ENCODE peak calls at places on chromosomes 1 and 21, in four cellular contexts. I, B, P and R are unnamed samples.

GRCh38 chr1:21317035-21317689 is 26.9 kb upstream of the ECE1 start:
- DNase-seq in I (peak; percentile 82), B (peak; percentile 85), P (no peak), R (no peak)

GRCh38 chr1:202835548-202836072 is 24.9 kb downstream of the PCAT6 start:
- DNase-seq in I (no peak), B (no peak), P (no peak), R (no peak)

GRCh38 chr1:7401814-7402547 is 369.1 kb upstream of the VAMP3 start:
- DNase-seq in I (no peak), B (no peak), P (peak; percentile 65), R (peak; percentile 96)

GRCh38 chr1:14049965-14050364 is 350.0 kb downstream of the PRDM2 start:
- DNase-seq in I (no peak), B (no peak), P (no peak), R (no peak)

GRCh38 chr1:209353097-209353496 is 230.4 kb upstream of the CAMK1G start:
- DNase-seq in I (no peak), B (no peak), P (no peak), R (no peak)

GRCh38 chr1:162701286-162701685 is 69.0 kb downstream of the DDR2 start:
- DNase-seq in I (no peak), B (no peak), P (no peak), R (no peak)

GRCh38 chr1:231929311-231929710 is 302.7 kb downstream of the DISC1 start:
- DNase-seq in I (no peak), B (no peak), P (no peak), R (peak; percentile 89)

GRCh38 chr1:226443033-226443432 is 35.1 kb upstream of the PARP1 start:
- DNase-seq in I (no peak), B (no peak), P (no peak), R (no peak)

GRCh38 chr1:244161111-244161510 is 110.0 kb downstream of the ZBTB18 start:
- DNase-seq in I (no peak), B (no peak), P (no peak), R (no peak)

GRCh38 chr1:112513112-112513870 is 4.5 kb downstream of the WNT2B start:
- DNase-seq in I (no peak), B (no peak), P (no peak), R (no peak)

GRCh38 chr1:155002479-155003226 is at the start of gene ZBTB7B:
- DNase-seq in I (peak; percentile 54), B (peak; percentile 60), P (peak; percentile 64), R (no peak)

GRCh38 chr1:18954270-18955071 is 2.0 kb downstream of the IFFO2 start:
- DNase-seq in I (no peak), B (no peak), P (no peak), R (no peak)

GRCh38 chr1:150763631-150764223 is 1.9 kb downstream of the CTSS start:
- DNase-seq in I (no peak), B (no peak), P (no peak), R (no peak)

GRCh38 chr1:44061857-44062256 is 30.6 kb upstream of the SLC6A9 start:
- DNase-seq in I (no peak), B (no peak), P (no peak), R (no peak)

GRCh38 chr1:29975036-29975694 is 738.8 kb downstream of the PTPRU start:
- DNase-seq in I (no peak), B (no peak), P (peak; percentile 16), R (no peak)

GRCh38 chr1:214372092-214372491 is 91.1 kb downstream of the SMYD2 start:
- DNase-seq in I (no peak), B (no peak), P (no peak), R (no peak)

GRCh38 chr1:233341117-233341516 is 13.6 kb downstream of the MAP3K21 start:
- DNase-seq in I (no peak), B (no peak), P (no peak), R (no peak)

GRCh38 chr1:156025873-156026272 is 5.1 kb upstream of the SSR2 start:
- DNase-seq in I (no peak), B (no peak), P (no peak), R (no peak)

GRCh38 chr1:6770727-6771567 is 14.3 kb upstream of the CAMTA1 start:
- DNase-seq in I (no peak), B (no peak), P (peak; percentile 6), R (no peak)

GRCh38 chr1:76141898-76142297 is 67.4 kb downstream of the ST6GALNAC3 start:
- DNase-seq in I (no peak), B (no peak), P (no peak), R (no peak)

GRCh38 chr1:72498393-72498792 is 216.1 kb upstream of the NEGR1 start:
- DNase-seq in I (no peak), B (no peak), P (no peak), R (no peak)

GRCh38 chr1:71296551-71296950 is 215.7 kb upstream of the ZRANB2 start:
- DNase-seq in I (no peak), B (no peak), P (no peak), R (no peak)

GRCh38 chr1:156707486-156708244 is 2.3 kb upstream of the CRABP2 start:
- DNase-seq in I (no peak), B (peak; percentile 28), P (no peak), R (no peak)

GRCh38 chr1:220701974-220702373 is 11.8 kb downstream of the C1orf115 start:
- DNase-seq in I (no peak), B (no peak), P (no peak), R (no peak)

GRCh38 chr1:63042278-63042677 is 258.3 kb downstream of the ATG4C start:
- DNase-seq in I (no peak), B (no peak), P (no peak), R (no peak)

GRCh38 chr1:39653546-39654031 is 14.1 kb upstream of the HEYL start:
- DNase-seq in I (peak; percentile 96), B (peak; percentile 85), P (peak; percentile 74), R (peak; percentile 78)

GRCh38 chr1:100360790-100361232 is 8.5 kb downstream of the CDC14A start:
- DNase-seq in I (no peak), B (no peak), P (no peak), R (no peak)

GRCh38 chr1:22808186-22808845 is 97.7 kb downstream of the EPHB2 start:
- DNase-seq in I (no peak), B (peak; percentile 48), P (peak; percentile 29), R (no peak)

GRCh38 chr1:200526709-200527612 is 93.6 kb downstream of the KIF14 start:
- DNase-seq in I (no peak), B (no peak), P (no peak), R (no peak)

GRCh38 chr1:77925536-77925935 is 37.1 kb downstream of the NEXN start:
- DNase-seq in I (no peak), B (no peak), P (no peak), R (no peak)

GRCh38 chr1:197083474-197083873 is 16.4 kb upstream of the F13B start:
- DNase-seq in I (no peak), B (no peak), P (no peak), R (no peak)

GRCh38 chr21:44778983-44779382 is 22.6 kb downstream of the UBE2G2 start:
- DNase-seq in I (no peak), B (no peak), P (no peak), R (no peak)

GRCh38 chr1:9672444-9672843 is 20.9 kb downstream of the PIK3CD start:
- DNase-seq in I (no peak), B (no peak), P (no peak), R (no peak)

GRCh38 chr1:161502641-161503393 is 2.4 kb upstream of the FCGR2A start:
- DNase-seq in I (no peak), B (no peak), P (no peak), R (no peak)

GRCh38 chr1:161505892-161506173 is 576 bp downstream of the FCGR2A start:
- DNase-seq in I (no peak), B (no peak), P (no peak), R (no peak)

GRCh38 chr1:161510477-161510876 is 5.2 kb downstream of the FCGR2A start:
- DNase-seq in I (no peak), B (no peak), P (no peak), R (no peak)

GRCh38 chr1:161503394-161503748 is 1.9 kb upstream of the FCGR2A start:
- DNase-seq in I (no peak), B (no peak), P (no peak), R (no peak)

DNA sequence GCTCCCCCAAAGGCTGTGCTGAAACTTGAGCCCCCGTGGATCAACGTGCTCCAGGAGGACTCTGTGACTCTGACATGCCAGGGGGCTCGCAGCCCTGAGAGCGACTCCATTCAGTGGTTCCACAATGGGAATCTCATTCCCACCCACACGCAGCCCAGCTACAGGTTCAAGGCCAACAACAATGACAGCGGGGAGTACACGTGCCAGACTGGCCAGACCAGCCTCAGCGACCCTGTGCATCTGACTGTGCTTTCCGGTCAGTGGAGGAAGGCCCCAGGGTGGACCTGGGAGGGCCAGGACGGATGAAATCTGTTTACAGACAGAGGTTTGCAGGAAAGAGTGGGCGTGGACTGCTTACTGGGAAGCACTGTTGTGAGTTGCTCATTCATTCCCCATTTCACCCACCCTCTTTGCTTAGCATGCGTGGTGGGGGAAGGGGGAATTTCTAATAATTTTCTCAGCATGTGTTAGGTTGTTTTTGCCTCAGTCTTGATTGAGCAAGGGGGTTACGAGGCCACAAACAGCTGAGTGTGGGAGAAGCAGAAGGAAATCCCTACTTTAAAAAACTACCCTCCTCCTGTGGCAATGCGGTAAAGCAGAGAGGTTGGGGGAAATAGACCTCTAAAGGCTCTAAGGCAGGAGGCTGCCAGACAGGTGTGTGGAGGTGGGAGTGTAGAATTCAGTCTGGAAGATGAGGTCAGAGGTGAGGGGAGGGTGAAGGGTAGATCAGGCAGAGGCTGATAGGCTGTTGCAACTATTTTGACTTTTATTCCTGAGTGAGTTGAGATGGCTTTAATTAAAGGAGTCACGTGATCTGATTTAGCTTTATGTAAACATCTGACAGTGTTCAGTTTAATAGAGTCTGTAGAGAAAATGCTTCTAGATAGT is 1.3 kb downstream of the FCGR2A start:
- DNase-seq in I (peak; percentile 21), B (no peak), P (no peak), R (no peak)
- H3K27ac ChIP-seq in I (no peak overlapping the region), B (no peak overlapping the region), P (no peak overlapping the region), R (no peak overlapping the region)

GRCh38 chr1:159962176-159962575 is 8.1 kb upstream of the SLAMF9 start:
- DNase-seq in I (no peak), B (no peak), P (no peak), R (no peak)

GRCh38 chr1:159958721-159959380 is 4.8 kb upstream of the SLAMF9 start:
- DNase-seq in I (no peak), B (no peak), P (no peak), R (no peak)

GRCh38 chr1:159960721-159961381 is 6.8 kb upstream of the SLAMF9 start:
- DNase-seq in I (peak; percentile 54), B (peak; percentile 74), P (peak; percentile 88), R (peak; percentile 86)

GRCh38 chr1:159957824-159958268 is 3.8 kb upstream of the SLAMF9 start:
- DNase-seq in I (no peak), B (no peak), P (no peak), R (no peak)

DNA sequence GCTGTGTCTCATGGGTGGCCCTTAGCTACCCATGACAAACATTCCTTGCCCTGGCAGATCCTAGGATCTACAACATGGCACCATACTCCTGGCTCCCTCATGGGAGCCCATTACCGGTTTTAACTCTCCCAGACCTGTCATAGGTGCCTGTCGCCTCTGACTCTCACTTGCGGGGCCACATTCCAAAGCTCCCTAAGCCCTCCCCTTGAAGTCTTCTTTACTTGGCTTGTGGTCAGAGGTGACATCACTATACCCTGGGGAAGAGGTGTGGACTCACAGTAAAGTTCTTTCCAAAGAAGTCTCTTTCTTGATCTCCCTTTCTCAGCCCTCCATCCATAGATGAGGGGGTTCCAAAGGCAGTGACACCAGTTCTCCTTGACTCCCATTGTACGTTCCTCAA is 5.4 kb upstream of the SLAMF9 start:
- DNase-seq in I (no peak), B (no peak), P (peak; percentile 82), R (peak; percentile 70)
- H3K27ac ChIP-seq in I (no peak overlapping the region), B (no peak overlapping the region), P (no peak overlapping the region), R (peak overlapping the region; percentile 98)

GRCh38 chr1:25658791-25659431 is 42.3 kb downstream of the MAN1C1 start:
- DNase-seq in I (peak; percentile 91), B (peak; percentile 63), P (no peak), R (no peak)
- H3K27ac ChIP-seq in I (peak overlapping the region; percentile 68), B (peak overlapping the region; percentile 62), P (no peak overlapping the region), R (no peak overlapping the region)

GRCh38 chr21:41923641-41924342 is 30.0 kb downstream of the C2CD2 start:
- DNase-seq in I (no peak), B (peak; percentile 67), P (no peak), R (no peak)
- H3K27ac ChIP-seq in I (peak overlapping the region; percentile 69), B (peak overlapping the region; percentile 68), P (no peak overlapping the region), R (no peak overlapping the region)